ENCODE peak calls at places on chromosome 22, in eight cellular contexts. One of them, this sample, is unnamed.
A peak's percentile ranks its signal among the peaks of the same experiment; 100 is the strongest.

GRCh38 chr22:25162561-25162960 is 37.1 kb upstream of the CRYBB3 start:
- DNase-seq in stimulated activated CD4-positive, alpha-beta T cell treated with anti-CD3 and anti-CD28 coated beads, Interleukin-12 subunit alpha, Interleukin-12 subunit beta, amount 100 ng/mL, for 4 hours: no peak
- DNase-seq in left cardiac atrium: no peak
- DNase-seq in bronchial epithelial cell: no peak
- DNase-seq in KG1: no peak
- DNase-seq in GM18507: no peak
- DNase-seq in NCI-H2029 treated with DMSO at 0.1 percent for 48 hours: no peak
- DNase-seq in testis: no peak
- DNase-seq in this sample: no peak

GRCh38 chr22:39234157-39234793 is 10.5 kb downstream of the PDGFB start:
- DNase-seq in NCI-H2029 treated with DMSO at 0.1 percent for 48 hours: no peak
- DNase-seq in testis: peak; percentile 48
- DNase-seq in left cardiac atrium: peak; percentile 89
- DNase-seq in KG1: no peak
- DNase-seq in stimulated activated CD4-positive, alpha-beta T cell treated with anti-CD3 and anti-CD28 coated beads, Interleukin-12 subunit alpha, Interleukin-12 subunit beta, amount 100 ng/mL, for 4 hours: no peak
- DNase-seq in GM18507: no peak
- DNase-seq in bronchial epithelial cell: no peak
- DNase-seq in this sample: no peak

GRCh38 chr22:28710112-28710888 is 30.7 kb upstream of the TTC28 start:
- DNase-seq in stimulated activated CD4-positive, alpha-beta T cell treated with anti-CD3 and anti-CD28 coated beads, Interleukin-12 subunit alpha, Interleukin-12 subunit beta, amount 100 ng/mL, for 4 hours: no peak
- DNase-seq in GM18507: no peak
- DNase-seq in NCI-H2029 treated with DMSO at 0.1 percent for 48 hours: peak; percentile 22
- DNase-seq in left cardiac atrium: no peak
- DNase-seq in bronchial epithelial cell: peak; percentile 83
- DNase-seq in testis: no peak
- DNase-seq in KG1: no peak
- DNase-seq in this sample: no peak

GRCh38 chr22:27512283-27512761 is 289.2 kb downstream of the MN1 start:
- DNase-seq in bronchial epithelial cell: peak; percentile 99
- DNase-seq in stimulated activated CD4-positive, alpha-beta T cell treated with anti-CD3 and anti-CD28 coated beads, Interleukin-12 subunit alpha, Interleukin-12 subunit beta, amount 100 ng/mL, for 4 hours: no peak
- DNase-seq in GM18507: no peak
- DNase-seq in NCI-H2029 treated with DMSO at 0.1 percent for 48 hours: peak; percentile 25
- DNase-seq in testis: peak; percentile 86
- DNase-seq in left cardiac atrium: peak; percentile 92
- DNase-seq in KG1: no peak
- DNase-seq in this sample: peak; percentile 65

GRCh38 chr22:39656495-39657490 is 86.2 kb downstream of the CACNA1I start:
- DNase-seq in stimulated activated CD4-positive, alpha-beta T cell treated with anti-CD3 and anti-CD28 coated beads, Interleukin-12 subunit alpha, Interleukin-12 subunit beta, amount 100 ng/mL, for 4 hours: no peak
- DNase-seq in GM18507: no peak
- DNase-seq in NCI-H2029 treated with DMSO at 0.1 percent for 48 hours: no peak
- DNase-seq in testis: no peak
- DNase-seq in left cardiac atrium: no peak
- DNase-seq in KG1: no peak
- DNase-seq in bronchial epithelial cell: no peak
- DNase-seq in this sample: no peak

GRCh38 chr22:19723990-19724827 is 870 bp downstream of the GP1BB start:
- DNase-seq in bronchial epithelial cell: no peak
- DNase-seq in KG1: no peak
- DNase-seq in testis: no peak
- DNase-seq in NCI-H2029 treated with DMSO at 0.1 percent for 48 hours: no peak
- DNase-seq in stimulated activated CD4-positive, alpha-beta T cell treated with anti-CD3 and anti-CD28 coated beads, Interleukin-12 subunit alpha, Interleukin-12 subunit beta, amount 100 ng/mL, for 4 hours: peak; percentile 27
- DNase-seq in GM18507: no peak
- DNase-seq in left cardiac atrium: no peak
- DNase-seq in this sample: no peak

GRCh38 chr22:30214703-30215405 is 31.7 kb downstream of the LIF start:
- DNase-seq in testis: no peak
- DNase-seq in stimulated activated CD4-positive, alpha-beta T cell treated with anti-CD3 and anti-CD28 coated beads, Interleukin-12 subunit alpha, Interleukin-12 subunit beta, amount 100 ng/mL, for 4 hours: no peak
- DNase-seq in bronchial epithelial cell: no peak
- DNase-seq in NCI-H2029 treated with DMSO at 0.1 percent for 48 hours: no peak
- DNase-seq in left cardiac atrium: no peak
- DNase-seq in KG1: no peak
- DNase-seq in GM18507: no peak
- DNase-seq in this sample: no peak

GRCh38 chr22:48748113-48748859 is 1079.4 kb downstream of the BRD1 start:
- DNase-seq in stimulated activated CD4-positive, alpha-beta T cell treated with anti-CD3 and anti-CD28 coated beads, Interleukin-12 subunit alpha, Interleukin-12 subunit beta, amount 100 ng/mL, for 4 hours: no peak
- DNase-seq in GM18507: no peak
- DNase-seq in KG1: no peak
- DNase-seq in NCI-H2029 treated with DMSO at 0.1 percent for 48 hours: no peak
- DNase-seq in testis: peak; percentile 7
- DNase-seq in left cardiac atrium: no peak
- DNase-seq in bronchial epithelial cell: no peak
- DNase-seq in this sample: no peak

GRCh38 chr22:37728620-37729019 is 31.8 kb downstream of the TRIOBP start:
- DNase-seq in testis: no peak
- DNase-seq in KG1: no peak
- DNase-seq in bronchial epithelial cell: no peak
- DNase-seq in GM18507: no peak
- DNase-seq in left cardiac atrium: no peak
- DNase-seq in stimulated activated CD4-positive, alpha-beta T cell treated with anti-CD3 and anti-CD28 coated beads, Interleukin-12 subunit alpha, Interleukin-12 subunit beta, amount 100 ng/mL, for 4 hours: no peak
- DNase-seq in NCI-H2029 treated with DMSO at 0.1 percent for 48 hours: no peak
- DNase-seq in this sample: no peak

GRCh38 chr22:23553922-23554870 is 25.9 kb downstream of the IGLL1 start:
- DNase-seq in bronchial epithelial cell: no peak
- DNase-seq in stimulated activated CD4-positive, alpha-beta T cell treated with anti-CD3 and anti-CD28 coated beads, Interleukin-12 subunit alpha, Interleukin-12 subunit beta, amount 100 ng/mL, for 4 hours: no peak
- DNase-seq in GM18507: no peak
- DNase-seq in testis: no peak
- DNase-seq in NCI-H2029 treated with DMSO at 0.1 percent for 48 hours: no peak
- DNase-seq in KG1: no peak
- DNase-seq in left cardiac atrium: no peak
- DNase-seq in this sample: no peak

GRCh38 chr22:41446057-41446501 is 522 bp downstream of the TOB2 start:
- DNase-seq in left cardiac atrium: peak; percentile 50
- DNase-seq in NCI-H2029 treated with DMSO at 0.1 percent for 48 hours: no peak
- DNase-seq in testis: peak; percentile 41
- DNase-seq in stimulated activated CD4-positive, alpha-beta T cell treated with anti-CD3 and anti-CD28 coated beads, Interleukin-12 subunit alpha, Interleukin-12 subunit beta, amount 100 ng/mL, for 4 hours: no peak
- DNase-seq in KG1: no peak
- DNase-seq in GM18507: no peak
- DNase-seq in bronchial epithelial cell: no peak
- DNase-seq in this sample: no peak

GRCh38 chr22:22767876-22768602 is 119.6 kb upstream of the IGLL5 start:
- DNase-seq in testis: peak; percentile 70
- DNase-seq in KG1: no peak
- DNase-seq in left cardiac atrium: no peak
- DNase-seq in NCI-H2029 treated with DMSO at 0.1 percent for 48 hours: no peak
- DNase-seq in stimulated activated CD4-positive, alpha-beta T cell treated with anti-CD3 and anti-CD28 coated beads, Interleukin-12 subunit alpha, Interleukin-12 subunit beta, amount 100 ng/mL, for 4 hours: no peak
- DNase-seq in bronchial epithelial cell: no peak
- DNase-seq in GM18507: no peak
- DNase-seq in this sample: no peak

GRCh38 chr22:30485362-30485988 is 13.7 kb upstream of the SEC14L3 start:
- DNase-seq in left cardiac atrium: peak; percentile 67
- DNase-seq in KG1: peak; percentile 45
- DNase-seq in stimulated activated CD4-positive, alpha-beta T cell treated with anti-CD3 and anti-CD28 coated beads, Interleukin-12 subunit alpha, Interleukin-12 subunit beta, amount 100 ng/mL, for 4 hours: peak; percentile 69
- DNase-seq in GM18507: peak; percentile 84
- DNase-seq in testis: peak; percentile 73
- DNase-seq in NCI-H2029 treated with DMSO at 0.1 percent for 48 hours: no peak
- DNase-seq in bronchial epithelial cell: peak; percentile 23
- DNase-seq in this sample: peak; percentile 81

GRCh38 chr22:18057568-18058209 is 20.1 kb upstream of the PEX26 start:
- DNase-seq in left cardiac atrium: peak; percentile 83
- DNase-seq in bronchial epithelial cell: peak; percentile 98
- DNase-seq in testis: peak; percentile 87
- DNase-seq in GM18507: no peak
- DNase-seq in NCI-H2029 treated with DMSO at 0.1 percent for 48 hours: no peak
- DNase-seq in stimulated activated CD4-positive, alpha-beta T cell treated with anti-CD3 and anti-CD28 coated beads, Interleukin-12 subunit alpha, Interleukin-12 subunit beta, amount 100 ng/mL, for 4 hours: no peak
- DNase-seq in KG1: no peak
- DNase-seq in this sample: peak; percentile 67

GRCh38 chr22:19103881-19104821 is 18.1 kb downstream of the DGCR2 start:
- DNase-seq in testis: no peak
- DNase-seq in GM18507: no peak
- DNase-seq in NCI-H2029 treated with DMSO at 0.1 percent for 48 hours: no peak
- DNase-seq in left cardiac atrium: no peak
- DNase-seq in bronchial epithelial cell: peak; percentile 29
- DNase-seq in stimulated activated CD4-positive, alpha-beta T cell treated with anti-CD3 and anti-CD28 coated beads, Interleukin-12 subunit alpha, Interleukin-12 subunit beta, amount 100 ng/mL, for 4 hours: no peak
- DNase-seq in KG1: no peak
- DNase-seq in this sample: no peak

GRCh38 chr22:39658367-39658766 is 87.8 kb downstream of the CACNA1I start:
- DNase-seq in KG1: no peak
- DNase-seq in bronchial epithelial cell: no peak
- DNase-seq in testis: no peak
- DNase-seq in stimulated activated CD4-positive, alpha-beta T cell treated with anti-CD3 and anti-CD28 coated beads, Interleukin-12 subunit alpha, Interleukin-12 subunit beta, amount 100 ng/mL, for 4 hours: no peak
- DNase-seq in GM18507: no peak
- DNase-seq in NCI-H2029 treated with DMSO at 0.1 percent for 48 hours: no peak
- DNase-seq in left cardiac atrium: no peak
- DNase-seq in this sample: no peak

GRCh38 chr22:46976598-46976997 is 214.1 kb downstream of the TBC1D22A start:
- DNase-seq in testis: no peak
- DNase-seq in stimulated activated CD4-positive, alpha-beta T cell treated with anti-CD3 and anti-CD28 coated beads, Interleukin-12 subunit alpha, Interleukin-12 subunit beta, amount 100 ng/mL, for 4 hours: no peak
- DNase-seq in KG1: no peak
- DNase-seq in left cardiac atrium: no peak
- DNase-seq in NCI-H2029 treated with DMSO at 0.1 percent for 48 hours: no peak
- DNase-seq in GM18507: no peak
- DNase-seq in bronchial epithelial cell: no peak
- DNase-seq in this sample: no peak

GRCh38 chr22:22400099-22400498 is 108.4 kb downstream of the ZNF280B start:
- DNase-seq in stimulated activated CD4-positive, alpha-beta T cell treated with anti-CD3 and anti-CD28 coated beads, Interleukin-12 subunit alpha, Interleukin-12 subunit beta, amount 100 ng/mL, for 4 hours: no peak
- DNase-seq in GM18507: no peak
- DNase-seq in KG1: no peak
- DNase-seq in NCI-H2029 treated with DMSO at 0.1 percent for 48 hours: no peak
- DNase-seq in testis: no peak
- DNase-seq in left cardiac atrium: no peak
- DNase-seq in bronchial epithelial cell: no peak
- DNase-seq in this sample: no peak

GRCh38 chr22:42291287-42291686 is 20.8 kb upstream of the TCF20 start:
- DNase-seq in KG1: no peak
- DNase-seq in stimulated activated CD4-positive, alpha-beta T cell treated with anti-CD3 and anti-CD28 coated beads, Interleukin-12 subunit alpha, Interleukin-12 subunit beta, amount 100 ng/mL, for 4 hours: no peak
- DNase-seq in GM18507: no peak
- DNase-seq in left cardiac atrium: no peak
- DNase-seq in NCI-H2029 treated with DMSO at 0.1 percent for 48 hours: no peak
- DNase-seq in testis: no peak
- DNase-seq in bronchial epithelial cell: no peak
- DNase-seq in this sample: no peak

GRCh38 chr22:40194656-40195055 is 16.9 kb downstream of the TNRC6B start:
- DNase-seq in left cardiac atrium: no peak
- DNase-seq in GM18507: no peak
- DNase-seq in bronchial epithelial cell: no peak
- DNase-seq in testis: no peak
- DNase-seq in stimulated activated CD4-positive, alpha-beta T cell treated with anti-CD3 and anti-CD28 coated beads, Interleukin-12 subunit alpha, Interleukin-12 subunit beta, amount 100 ng/mL, for 4 hours: no peak
- DNase-seq in KG1: no peak
- DNase-seq in NCI-H2029 treated with DMSO at 0.1 percent for 48 hours: no peak
- DNase-seq in this sample: no peak

GRCh38 chr22:19973551-19974183 is 32.0 kb upstream of the TXNRD2 start:
- DNase-seq in KG1: no peak
- DNase-seq in stimulated activated CD4-positive, alpha-beta T cell treated with anti-CD3 and anti-CD28 coated beads, Interleukin-12 subunit alpha, Interleukin-12 subunit beta, amount 100 ng/mL, for 4 hours: no peak
- DNase-seq in bronchial epithelial cell: no peak
- DNase-seq in testis: no peak
- DNase-seq in GM18507: no peak
- DNase-seq in left cardiac atrium: no peak
- DNase-seq in NCI-H2029 treated with DMSO at 0.1 percent for 48 hours: no peak
- DNase-seq in this sample: no peak

GRCh38 chr22:39493759-39494158 is 8.3 kb upstream of the MIEF1 start:
- DNase-seq in stimulated activated CD4-positive, alpha-beta T cell treated with anti-CD3 and anti-CD28 coated beads, Interleukin-12 subunit alpha, Interleukin-12 subunit beta, amount 100 ng/mL, for 4 hours: no peak
- DNase-seq in bronchial epithelial cell: peak; percentile 51
- DNase-seq in KG1: no peak
- DNase-seq in NCI-H2029 treated with DMSO at 0.1 percent for 48 hours: no peak
- DNase-seq in GM18507: no peak
- DNase-seq in testis: no peak
- DNase-seq in left cardiac atrium: no peak
- DNase-seq in this sample: peak; percentile 67

GRCh38 chr22:43326342-43326825 is 16.8 kb downstream of the SCUBE1 start:
- DNase-seq in testis: no peak
- DNase-seq in NCI-H2029 treated with DMSO at 0.1 percent for 48 hours: no peak
- DNase-seq in GM18507: no peak
- DNase-seq in bronchial epithelial cell: no peak
- DNase-seq in stimulated activated CD4-positive, alpha-beta T cell treated with anti-CD3 and anti-CD28 coated beads, Interleukin-12 subunit alpha, Interleukin-12 subunit beta, amount 100 ng/mL, for 4 hours: no peak
- DNase-seq in KG1: no peak
- DNase-seq in left cardiac atrium: no peak
- DNase-seq in this sample: no peak

GRCh38 chr22:28899199-28899853 is 16.0 kb downstream of the ZNRF3 start:
- DNase-seq in stimulated activated CD4-positive, alpha-beta T cell treated with anti-CD3 and anti-CD28 coated beads, Interleukin-12 subunit alpha, Interleukin-12 subunit beta, amount 100 ng/mL, for 4 hours: no peak
- DNase-seq in GM18507: no peak
- DNase-seq in testis: no peak
- DNase-seq in NCI-H2029 treated with DMSO at 0.1 percent for 48 hours: no peak
- DNase-seq in bronchial epithelial cell: peak; percentile 82
- DNase-seq in left cardiac atrium: no peak
- DNase-seq in KG1: peak; percentile 29
- DNase-seq in this sample: no peak

GRCh38 chr22:49764151-49764581 is 63.5 kb downstream of the BRD1 start:
- DNase-seq in GM18507: no peak
- DNase-seq in bronchial epithelial cell: no peak
- DNase-seq in KG1: no peak
- DNase-seq in left cardiac atrium: no peak
- DNase-seq in NCI-H2029 treated with DMSO at 0.1 percent for 48 hours: no peak
- DNase-seq in stimulated activated CD4-positive, alpha-beta T cell treated with anti-CD3 and anti-CD28 coated beads, Interleukin-12 subunit alpha, Interleukin-12 subunit beta, amount 100 ng/mL, for 4 hours: no peak
- DNase-seq in testis: no peak
- DNase-seq in this sample: no peak

GRCh38 chr22:41301085-41302015 is at the start of gene ZC3H7B:
- DNase-seq in GM18507: peak; percentile 93
- DNase-seq in KG1: peak; percentile 62
- DNase-seq in stimulated activated CD4-positive, alpha-beta T cell treated with anti-CD3 and anti-CD28 coated beads, Interleukin-12 subunit alpha, Interleukin-12 subunit beta, amount 100 ng/mL, for 4 hours: peak; percentile 76
- DNase-seq in left cardiac atrium: peak; percentile 84
- DNase-seq in bronchial epithelial cell: peak; percentile 64
- DNase-seq in NCI-H2029 treated with DMSO at 0.1 percent for 48 hours: peak; percentile 17
- DNase-seq in testis: peak; percentile 84
- DNase-seq in this sample: peak; percentile 77

GRCh38 chr22:28402539-28402938 is 277.1 kb downstream of the TTC28 start:
- DNase-seq in KG1: no peak
- DNase-seq in NCI-H2029 treated with DMSO at 0.1 percent for 48 hours: no peak
- DNase-seq in testis: no peak
- DNase-seq in GM18507: no peak
- DNase-seq in bronchial epithelial cell: no peak
- DNase-seq in stimulated activated CD4-positive, alpha-beta T cell treated with anti-CD3 and anti-CD28 coated beads, Interleukin-12 subunit alpha, Interleukin-12 subunit beta, amount 100 ng/mL, for 4 hours: no peak
- DNase-seq in left cardiac atrium: no peak
- DNase-seq in this sample: no peak

GRCh38 chr22:48740731-48741405 is 1086.8 kb downstream of the BRD1 start:
- DNase-seq in testis: no peak
- DNase-seq in bronchial epithelial cell: no peak
- DNase-seq in GM18507: no peak
- DNase-seq in KG1: no peak
- DNase-seq in left cardiac atrium: no peak
- DNase-seq in NCI-H2029 treated with DMSO at 0.1 percent for 48 hours: no peak
- DNase-seq in stimulated activated CD4-positive, alpha-beta T cell treated with anti-CD3 and anti-CD28 coated beads, Interleukin-12 subunit alpha, Interleukin-12 subunit beta, amount 100 ng/mL, for 4 hours: no peak
- DNase-seq in this sample: no peak

GRCh38 chr22:28064941-28065340 is 145.9 kb upstream of the PITPNB start:
- DNase-seq in KG1: no peak
- DNase-seq in stimulated activated CD4-positive, alpha-beta T cell treated with anti-CD3 and anti-CD28 coated beads, Interleukin-12 subunit alpha, Interleukin-12 subunit beta, amount 100 ng/mL, for 4 hours: no peak
- DNase-seq in bronchial epithelial cell: no peak
- DNase-seq in GM18507: no peak
- DNase-seq in testis: no peak
- DNase-seq in left cardiac atrium: no peak
- DNase-seq in NCI-H2029 treated with DMSO at 0.1 percent for 48 hours: no peak
- DNase-seq in this sample: no peak

GRCh38 chr22:47452184-47452583 is 689.7 kb downstream of the TBC1D22A start:
- DNase-seq in left cardiac atrium: no peak
- DNase-seq in KG1: no peak
- DNase-seq in testis: no peak
- DNase-seq in stimulated activated CD4-positive, alpha-beta T cell treated with anti-CD3 and anti-CD28 coated beads, Interleukin-12 subunit alpha, Interleukin-12 subunit beta, amount 100 ng/mL, for 4 hours: no peak
- DNase-seq in GM18507: no peak
- DNase-seq in NCI-H2029 treated with DMSO at 0.1 percent for 48 hours: no peak
- DNase-seq in bronchial epithelial cell: no peak
- DNase-seq in this sample: peak; percentile 44

GRCh38 chr22:42353883-42354727 is 78.1 kb downstream of the NFAM1 start:
- DNase-seq in NCI-H2029 treated with DMSO at 0.1 percent for 48 hours: no peak
- DNase-seq in testis: no peak
- DNase-seq in left cardiac atrium: no peak
- DNase-seq in stimulated activated CD4-positive, alpha-beta T cell treated with anti-CD3 and anti-CD28 coated beads, Interleukin-12 subunit alpha, Interleukin-12 subunit beta, amount 100 ng/mL, for 4 hours: no peak
- DNase-seq in GM18507: no peak
- DNase-seq in KG1: no peak
- DNase-seq in bronchial epithelial cell: no peak
- DNase-seq in this sample: no peak

GRCh38 chr22:22060200-22061084 is 77.9 kb upstream of the TOP3B start:
- DNase-seq in GM18507: peak; percentile 64
- DNase-seq in testis: peak; percentile 83
- DNase-seq in NCI-H2029 treated with DMSO at 0.1 percent for 48 hours: no peak
- DNase-seq in left cardiac atrium: peak; percentile 46
- DNase-seq in bronchial epithelial cell: peak; percentile 28
- DNase-seq in stimulated activated CD4-positive, alpha-beta T cell treated with anti-CD3 and anti-CD28 coated beads, Interleukin-12 subunit alpha, Interleukin-12 subunit beta, amount 100 ng/mL, for 4 hours: peak; percentile 47
- DNase-seq in KG1: no peak
- DNase-seq in this sample: peak; percentile 44

GRCh38 chr22:32539631-32540449 is 65.2 kb downstream of the FBXO7 start:
- DNase-seq in NCI-H2029 treated with DMSO at 0.1 percent for 48 hours: peak; percentile 36
- DNase-seq in KG1: no peak
- DNase-seq in testis: no peak
- DNase-seq in bronchial epithelial cell: peak; percentile 76
- DNase-seq in stimulated activated CD4-positive, alpha-beta T cell treated with anti-CD3 and anti-CD28 coated beads, Interleukin-12 subunit alpha, Interleukin-12 subunit beta, amount 100 ng/mL, for 4 hours: no peak
- DNase-seq in GM18507: no peak
- DNase-seq in left cardiac atrium: peak; percentile 42
- DNase-seq in this sample: no peak

This sample was measured in H54.